ENCODE peak calls at places on chromosome 22, in seven cellular contexts. D, K, R, M, V, J and Y are unnamed samples.
A peak's percentile ranks its signal among the peaks of the same experiment; 100 is the strongest.

GRCh38 chr22:23062616-23063538 is 7.4 kb upstream of the GNAZ start:
- DNase-seq in D (no peak), K (no peak), R (no peak), M (no peak), V (no peak), J (peak; percentile 27), Y (no peak)

GRCh38 chr22:28967163-28967562 is 83.8 kb downstream of the ZNRF3 start:
- DNase-seq in D (no peak), K (no peak), R (no peak), M (no peak), V (no peak), J (no peak), Y (no peak)

GRCh38 chr22:40592352-40593113 is 44.0 kb downstream of the MRTFA start:
- DNase-seq in D (no peak), K (no peak), R (no peak), M (no peak), V (no peak), J (no peak), Y (no peak)

GRCh38 chr22:47276219-47276843 is 513.9 kb downstream of the TBC1D22A start:
- DNase-seq in D (no peak), K (no peak), R (no peak), M (peak; percentile 12), V (no peak), J (no peak), Y (no peak)

GRCh38 chr22:43313497-43314474 is 29.4 kb downstream of the SCUBE1 start:
- DNase-seq in D (no peak), K (no peak), R (no peak), M (peak; percentile 10), V (peak; percentile 18), J (no peak), Y (no peak)

GRCh38 chr22:25453058-25453457 is 111.4 kb upstream of the GRK3 start:
- DNase-seq in D (no peak), K (no peak), R (no peak), M (no peak), V (no peak), J (no peak), Y (no peak)

GRCh38 chr22:32801436-32802290 is at the start of gene TIMP3:
- DNase-seq in D (no peak), K (peak; percentile 47), R (peak; percentile 87), M (peak; percentile 85), V (peak; percentile 48), J (peak; percentile 94), Y (no peak)

GRCh38 chr22:49111085-49111484 is 716.6 kb downstream of the BRD1 start:
- DNase-seq in D (no peak), K (no peak), R (no peak), M (no peak), V (no peak), J (peak; percentile 32), Y (no peak)

GRCh38 chr22:26885441-26886261 is 228.3 kb downstream of the MIAT start:
- DNase-seq in D (no peak), K (no peak), R (no peak), M (no peak), V (no peak), J (no peak), Y (no peak)

GRCh38 chr22:37959231-37959825 is 5.8 kb downstream of the POLR2F start:
- DNase-seq in D (no peak), K (no peak), R (no peak), M (no peak), V (no peak), J (no peak), Y (no peak)

GRCh38 chr22:24725736-24726135 is 48.8 kb downstream of the PIWIL3 start:
- DNase-seq in D (no peak), K (no peak), R (no peak), M (no peak), V (no peak), J (no peak), Y (no peak)

GRCh38 chr22:40637181-40638150 is 947 bp upstream of the MRTFA start:
- DNase-seq in D (no peak), K (no peak), R (peak; percentile 75), M (no peak), V (no peak), J (peak; percentile 48), Y (no peak)

GRCh38 chr22:30614268-30614667 is 7.3 kb downstream of the TCN2 start:
- DNase-seq in D (no peak), K (no peak), R (no peak), M (no peak), V (no peak), J (no peak), Y (no peak)

GRCh38 chr22:33921576-33922181 is 1.4 kb upstream of the LARGE1 start:
- DNase-seq in D (no peak), K (no peak), R (peak; percentile 63), M (peak; percentile 45), V (no peak), J (peak; percentile 94), Y (peak; percentile 16)

GRCh38 chr22:36727110-36727509 is 23.6 kb upstream of the CACNG2 start:
- DNase-seq in D (no peak), K (no peak), R (no peak), M (no peak), V (no peak), J (peak; percentile 24), Y (no peak)

GRCh38 chr22:19429950-19430889 is 1.3 kb downstream of the HIRA start:
- DNase-seq in D (peak; percentile 37), K (no peak), R (peak; percentile 56), M (peak; percentile 65), V (no peak), J (peak; percentile 70), Y (peak; percentile 47)

GRCh38 chr22:33922268-33922667 is 2.0 kb upstream of the LARGE1 start:
- DNase-seq in D (no peak), K (no peak), R (peak; percentile 47), M (no peak), V (no peak), J (peak; percentile 85), Y (no peak)

GRCh38 chr22:42925598-42925997 is 68.5 kb upstream of the ARFGAP3 start:
- DNase-seq in D (no peak), K (no peak), R (peak; percentile 10), M (no peak), V (no peak), J (no peak), Y (peak; percentile 19)

GRCh38 chr22:20430101-20430640 is 7.5 kb downstream of the SCARF2 start:
- DNase-seq in D (no peak), K (no peak), R (no peak), M (no peak), V (no peak), J (no peak), Y (no peak)

GRCh38 chr22:31938258-31938657 is 6.1 kb upstream of the YWHAH start:
- DNase-seq in D (no peak), K (no peak), R (no peak), M (no peak), V (no peak), J (no peak), Y (no peak)

GRCh38 chr22:22552630-22553029 is 6.4 kb downstream of the PRAME start:
- DNase-seq in D (no peak), K (no peak), R (no peak), M (no peak), V (no peak), J (peak; percentile 82), Y (no peak)

GRCh38 chr22:41197046-41197807 is 7.9 kb upstream of the L3MBTL2 start:
- DNase-seq in D (peak; percentile 77), K (peak; percentile 30), R (peak; percentile 89), M (peak; percentile 39), V (peak; percentile 78), J (peak; percentile 93), Y (peak; percentile 82)

GRCh38 chr22:24706050-24706449 is 68.5 kb downstream of the PIWIL3 start:
- DNase-seq in D (no peak), K (no peak), R (no peak), M (no peak), V (no peak), J (peak; percentile 85), Y (no peak)

GRCh38 chr22:20438678-20439492 is 1.3 kb upstream of the SCARF2 start:
- DNase-seq in D (no peak), K (no peak), R (peak; percentile 53), M (no peak), V (no peak), J (peak; percentile 82), Y (no peak)

GRCh38 chr22:42560781-42561180 is 7.0 kb downstream of the SERHL2 start:
- DNase-seq in D (no peak), K (no peak), R (no peak), M (peak; percentile 5), V (no peak), J (peak; percentile 83), Y (no peak)

GRCh38 chr22:42061041-42061440 is 9.6 kb downstream of the NAGA start:
- DNase-seq in D (no peak), K (no peak), R (no peak), M (no peak), V (no peak), J (no peak), Y (no peak)